ENCODE peak calls at places on chromosomes 7 and 10, in seven cellular contexts. V is stimulated activated CD8-positive, alpha-beta memory T cell treated with anti-CD3 and anti-CD28 coated beads, Interleukin-12 subunit alpha, Interleukin-12 subunit beta, amount 100 ng/mL, for 4 hours; B is activated naive CD8-positive, alpha-beta T cell treated with anti-CD3 and anti-CD28 coated beads for 36 hours; K is stimulated activated CD4-positive, alpha-beta T cell treated with anti-CD3 and anti-CD28 coated beads, Interleukin-12 subunit alpha, Interleukin-12 subunit beta, amount 100 ng/mL, for 4 hours; S is fibroblast of the conjunctiva; J is kidney; U is sciatic nerve. T is an unnamed sample.
A peak's percentile ranks its signal among the peaks of the same experiment; 100 is the strongest.

GRCh38 chr10:119416855-119417254 is 125.7 kb downstream of the RGS10 start:
- DNase-seq in J (no peak), K (peak; percentile 73), S (peak; percentile 44), U (peak; percentile 83), B (peak; percentile 67), V (peak; percentile 49), T (peak; percentile 64)

GRCh38 chr10:113856563-113856962 is 2.1 kb downstream of the NHLRC2 start:
- DNase-seq in K (no peak), J (no peak), S (no peak), B (no peak), U (no peak), V (no peak), T (no peak)

GRCh38 chr10:111080224-111080623 is 3.4 kb downstream of the ADRA2A start:
- DNase-seq in B (no peak), J (no peak), U (no peak), V (no peak), S (no peak), K (no peak), T (no peak)

GRCh38 chr7:20737840-20738448 is 48.7 kb downstream of the SP8 start:
- DNase-seq in U (no peak), J (no peak), K (no peak), S (no peak), B (no peak), V (no peak), T (no peak)

GRCh38 chr7:16945372-16945771 is 63.6 kb upstream of the AGR3 start:
- DNase-seq in V (no peak), U (no peak), B (no peak), K (no peak), S (no peak), J (no peak), T (peak; percentile 81)

GRCh38 chr7:4809091-4809591 is 33.7 kb downstream of the AP5Z1 start:
- DNase-seq in J (no peak), U (no peak), B (peak; percentile 53), S (no peak), K (peak; percentile 30), V (peak; percentile 21), T (no peak)

GRCh38 chr10:60114765-60115586 is 208.6 kb upstream of the CCDC6 start:
- DNase-seq in J (no peak), V (no peak), B (no peak), S (peak; percentile 44), K (no peak), U (no peak), T (peak; percentile 78)

GRCh38 chr7:79320741-79321473 is 132.6 kb downstream of the MAGI2 start:
- DNase-seq in S (no peak), K (no peak), V (no peak), B (no peak), J (no peak), U (no peak), T (no peak)

GRCh38 chr10:92914478-92915066 is 66.3 kb downstream of the EXOC6 start:
- DNase-seq in B (peak; percentile 25), S (peak; percentile 18), K (peak; percentile 39), J (no peak), V (no peak), U (no peak), T (peak; percentile 76)

GRCh38 chr7:21902240-21902639 is 43.5 kb downstream of the CDCA7L start:
- DNase-seq in V (no peak), U (no peak), J (no peak), K (no peak), S (no peak), B (no peak), T (no peak)

GRCh38 chr10:102642553-102643345 is 1.5 kb upstream of the TRIM8 start:
- DNase-seq in U (peak; percentile 86), J (peak; percentile 88), V (no peak), B (peak; percentile 38), K (peak; percentile 48), S (peak; percentile 53), T (peak; percentile 16)

GRCh38 chr10:5589071-5589962 is 64.6 kb downstream of the CALML3 start:
- DNase-seq in U (no peak), J (peak; percentile 56), S (no peak), V (no peak), B (no peak), K (no peak), T (no peak)

GRCh38 chr10:85175635-85176034 is 847.2 kb downstream of the CCSER2 start:
- DNase-seq in V (no peak), S (no peak), K (no peak), J (no peak), B (no peak), U (no peak), T (no peak)

GRCh38 chr7:44761207-44762161 is 12.8 kb downstream of the ZMIZ2 start:
- DNase-seq in J (no peak), B (no peak), S (no peak), V (no peak), K (no peak), U (peak; percentile 82), T (no peak)

GRCh38 chr7:46544396-46545008 is 623.4 kb upstream of the IGFBP3 start:
- DNase-seq in V (no peak), U (no peak), B (no peak), S (peak; percentile 84), K (no peak), J (no peak), T (no peak)

GRCh38 chr7:82050134-82050533 is 280.3 kb upstream of the HGF start:
- DNase-seq in S (peak; percentile 68), V (no peak), B (no peak), J (no peak), K (no peak), U (no peak), T (peak; percentile 29)

GRCh38 chr7:122054393-122054792 is 89.7 kb downstream of the AASS start:
- DNase-seq in U (no peak), B (no peak), V (no peak), S (no peak), K (no peak), J (no peak), T (no peak)

GRCh38 chr10:123517901-123518300 is 148.3 kb upstream of the GPR26 start:
- DNase-seq in J (no peak), K (no peak), V (no peak), S (no peak), B (no peak), U (no peak), T (no peak)

GRCh38 chr10:130547368-130547767 is 411.2 kb downstream of the GLRX3 start:
- DNase-seq in J (no peak), B (no peak), V (no peak), S (no peak), U (no peak), K (no peak), T (no peak)

GRCh38 chr7:82247814-82248433 is 195.7 kb downstream of the CACNA2D1 start:
- DNase-seq in J (no peak), S (no peak), K (no peak), U (no peak), B (no peak), V (no peak), T (peak; percentile 59)

GRCh38 chr7:7709263-7709662 is 9.1 kb downstream of the RPA3 start:
- DNase-seq in V (no peak), J (no peak), K (no peak), B (no peak), S (no peak), U (no peak), T (no peak)

GRCh38 chr7:22647451-22648257 is 79.3 kb upstream of the IL6 start:
- DNase-seq in V (no peak), U (no peak), K (no peak), J (no peak), S (no peak), B (no peak), T (peak; percentile 80)

GRCh38 chr7:83956104-83956503 is 238.5 kb downstream of the SEMA3A start:
- DNase-seq in J (no peak), V (no peak), U (no peak), K (no peak), S (no peak), B (no peak), T (no peak)

GRCh38 chr10:119237722-119238436 is 30.5 kb downstream of the GRK5 start:
- DNase-seq in K (no peak), V (no peak), U (no peak), J (no peak), B (no peak), S (no peak), T (no peak)

GRCh38 chr10:104036518-104037260 is 49.0 kb downstream of the COL17A1 start:
- DNase-seq in J (no peak), S (no peak), B (no peak), U (no peak), V (no peak), K (no peak), T (no peak)

GRCh38 chr10:112663181-112663879 is 216.3 kb downstream of the VTI1A start:
- DNase-seq in B (no peak), V (no peak), S (no peak), K (no peak), U (no peak), J (no peak), T (peak; percentile 14)

GRCh38 chr10:125009580-125010235 is 67.8 kb downstream of the ZRANB1 start:
- DNase-seq in U (peak; percentile 28), J (peak; percentile 32), K (no peak), B (no peak), V (no peak), S (no peak), T (no peak)

GRCh38 chr7:1769286-1770200 is 99.5 kb downstream of the ELFN1 start:
- DNase-seq in S (no peak), B (no peak), U (no peak), J (peak; percentile 53), V (no peak), K (no peak), T (no peak)